ENCODE peak calls at places on chromosomes 13 and 19, in ten cellular contexts. One of them, this sample, is unnamed.

GRCh38 chr13:84126671-84127171 is 244.4 kb upstream of the SLITRK1 start:
- DNase-seq in H9: no peak
- DNase-seq in LHCN-M2: peak; percentile 30
- DNase-seq in activated T-helper 1 cell treated with Interleukin-2 at 50 U/mL for 16 hours: no peak
- DNase-seq in stimulated activated CD4-positive, alpha-beta T cell treated with anti-CD3 and anti-CD28 coated beads, Interleukin-2, amount 100 ng/mL, for 4 hours: no peak
- DNase-seq in activated CD8-positive, alpha-beta memory T cell treated with anti-CD3 and anti-CD28 coated beads for 48 hours: peak; percentile 1
- DNase-seq in renal cortical epithelial cell: no peak
- DNase-seq in iPS-NIHi11: no peak
- DNase-seq in T follicular helper cell: no peak
- DNase-seq in fibroblast of pulmonary artery: no peak
- DNase-seq in this sample: no peak

GRCh38 chr13:41064493-41064892 is 3.2 kb downstream of the WBP4 start:
- DNase-seq in H9: no peak
- DNase-seq in LHCN-M2: peak; percentile 76
- DNase-seq in activated T-helper 1 cell treated with Interleukin-2 at 50 U/mL for 16 hours: no peak
- DNase-seq in stimulated activated CD4-positive, alpha-beta T cell treated with anti-CD3 and anti-CD28 coated beads, Interleukin-2, amount 100 ng/mL, for 4 hours: no peak
- DNase-seq in activated CD8-positive, alpha-beta memory T cell treated with anti-CD3 and anti-CD28 coated beads for 48 hours: no peak
- DNase-seq in renal cortical epithelial cell: peak; percentile 91
- DNase-seq in iPS-NIHi11: no peak
- DNase-seq in T follicular helper cell: no peak
- DNase-seq in fibroblast of pulmonary artery: peak; percentile 70
- DNase-seq in this sample: peak; percentile 83

GRCh38 chr13:103029798-103030197 is 36.4 kb downstream of the SLC10A2 start:
- DNase-seq in H9: no peak
- DNase-seq in LHCN-M2: no peak
- DNase-seq in activated T-helper 1 cell treated with Interleukin-2 at 50 U/mL for 16 hours: no peak
- DNase-seq in stimulated activated CD4-positive, alpha-beta T cell treated with anti-CD3 and anti-CD28 coated beads, Interleukin-2, amount 100 ng/mL, for 4 hours: no peak
- DNase-seq in activated CD8-positive, alpha-beta memory T cell treated with anti-CD3 and anti-CD28 coated beads for 48 hours: no peak
- DNase-seq in renal cortical epithelial cell: no peak
- DNase-seq in iPS-NIHi11: no peak
- DNase-seq in T follicular helper cell: no peak
- DNase-seq in fibroblast of pulmonary artery: no peak
- DNase-seq in this sample: no peak

GRCh38 chr19:46716672-46717033 is 261 bp downstream of the PRKD2 start:
- DNase-seq in H9: no peak
- DNase-seq in LHCN-M2: no peak
- DNase-seq in activated T-helper 1 cell treated with Interleukin-2 at 50 U/mL for 16 hours: no peak
- DNase-seq in stimulated activated CD4-positive, alpha-beta T cell treated with anti-CD3 and anti-CD28 coated beads, Interleukin-2, amount 100 ng/mL, for 4 hours: no peak
- DNase-seq in activated CD8-positive, alpha-beta memory T cell treated with anti-CD3 and anti-CD28 coated beads for 48 hours: no peak
- DNase-seq in renal cortical epithelial cell: no peak
- DNase-seq in iPS-NIHi11: no peak
- DNase-seq in T follicular helper cell: no peak
- DNase-seq in fibroblast of pulmonary artery: no peak
- DNase-seq in this sample: no peak

GRCh38 chr19:55257461-55258411 is 1.1 kb downstream of the PPP6R1 start:
- DNase-seq in H9: no peak
- DNase-seq in LHCN-M2: peak; percentile 26
- DNase-seq in activated T-helper 1 cell treated with Interleukin-2 at 50 U/mL for 16 hours: no peak
- DNase-seq in stimulated activated CD4-positive, alpha-beta T cell treated with anti-CD3 and anti-CD28 coated beads, Interleukin-2, amount 100 ng/mL, for 4 hours: no peak
- DNase-seq in activated CD8-positive, alpha-beta memory T cell treated with anti-CD3 and anti-CD28 coated beads for 48 hours: no peak
- DNase-seq in renal cortical epithelial cell: no peak
- DNase-seq in iPS-NIHi11: peak; percentile 47
- DNase-seq in T follicular helper cell: no peak
- DNase-seq in fibroblast of pulmonary artery: peak; percentile 5
- DNase-seq in this sample: peak; percentile 15

GRCh38 chr19:29247912-29248311 is 35.0 kb upstream of the UQCRFS1 start:
- DNase-seq in H9: peak; percentile 25
- DNase-seq in LHCN-M2: no peak
- DNase-seq in activated T-helper 1 cell treated with Interleukin-2 at 50 U/mL for 16 hours: no peak
- DNase-seq in stimulated activated CD4-positive, alpha-beta T cell treated with anti-CD3 and anti-CD28 coated beads, Interleukin-2, amount 100 ng/mL, for 4 hours: no peak
- DNase-seq in activated CD8-positive, alpha-beta memory T cell treated with anti-CD3 and anti-CD28 coated beads for 48 hours: no peak
- DNase-seq in renal cortical epithelial cell: no peak
- DNase-seq in iPS-NIHi11: no peak
- DNase-seq in T follicular helper cell: no peak
- DNase-seq in fibroblast of pulmonary artery: no peak
- DNase-seq in this sample: no peak

GRCh38 chr19:32063601-32064000 is 281.8 kb upstream of the ZNF507 start:
- DNase-seq in H9: no peak
- DNase-seq in LHCN-M2: no peak
- DNase-seq in activated T-helper 1 cell treated with Interleukin-2 at 50 U/mL for 16 hours: no peak
- DNase-seq in stimulated activated CD4-positive, alpha-beta T cell treated with anti-CD3 and anti-CD28 coated beads, Interleukin-2, amount 100 ng/mL, for 4 hours: no peak
- DNase-seq in activated CD8-positive, alpha-beta memory T cell treated with anti-CD3 and anti-CD28 coated beads for 48 hours: no peak
- DNase-seq in renal cortical epithelial cell: no peak
- DNase-seq in iPS-NIHi11: no peak
- DNase-seq in T follicular helper cell: no peak
- DNase-seq in fibroblast of pulmonary artery: no peak
- DNase-seq in this sample: no peak

GRCh38 chr13:96744665-96745331 is 249.5 kb downstream of the OXGR1 start:
- DNase-seq in H9: no peak
- DNase-seq in LHCN-M2: no peak
- DNase-seq in activated T-helper 1 cell treated with Interleukin-2 at 50 U/mL for 16 hours: no peak
- DNase-seq in stimulated activated CD4-positive, alpha-beta T cell treated with anti-CD3 and anti-CD28 coated beads, Interleukin-2, amount 100 ng/mL, for 4 hours: no peak
- DNase-seq in activated CD8-positive, alpha-beta memory T cell treated with anti-CD3 and anti-CD28 coated beads for 48 hours: no peak
- DNase-seq in renal cortical epithelial cell: no peak
- DNase-seq in iPS-NIHi11: no peak
- DNase-seq in T follicular helper cell: no peak
- DNase-seq in fibroblast of pulmonary artery: no peak
- DNase-seq in this sample: no peak

GRCh38 chr19:3389876-3390361 is 23.5 kb downstream of the NFIC start:
- DNase-seq in H9: peak; percentile 61
- DNase-seq in LHCN-M2: no peak
- DNase-seq in activated T-helper 1 cell treated with Interleukin-2 at 50 U/mL for 16 hours: no peak
- DNase-seq in stimulated activated CD4-positive, alpha-beta T cell treated with anti-CD3 and anti-CD28 coated beads, Interleukin-2, amount 100 ng/mL, for 4 hours: no peak
- DNase-seq in activated CD8-positive, alpha-beta memory T cell treated with anti-CD3 and anti-CD28 coated beads for 48 hours: no peak
- DNase-seq in renal cortical epithelial cell: no peak
- DNase-seq in iPS-NIHi11: peak; percentile 74
- DNase-seq in T follicular helper cell: no peak
- DNase-seq in fibroblast of pulmonary artery: no peak
- DNase-seq in this sample: no peak

GRCh38 chr13:42981317-42981716 is 10.7 kb downstream of the EPSTI1 start:
- DNase-seq in H9: no peak
- DNase-seq in LHCN-M2: peak; percentile 36
- DNase-seq in activated T-helper 1 cell treated with Interleukin-2 at 50 U/mL for 16 hours: no peak
- DNase-seq in stimulated activated CD4-positive, alpha-beta T cell treated with anti-CD3 and anti-CD28 coated beads, Interleukin-2, amount 100 ng/mL, for 4 hours: no peak
- DNase-seq in activated CD8-positive, alpha-beta memory T cell treated with anti-CD3 and anti-CD28 coated beads for 48 hours: no peak
- DNase-seq in renal cortical epithelial cell: no peak
- DNase-seq in iPS-NIHi11: no peak
- DNase-seq in T follicular helper cell: no peak
- DNase-seq in fibroblast of pulmonary artery: peak; percentile 76
- DNase-seq in this sample: no peak

GRCh38 chr19:13019330-13019729 is 24.1 kb downstream of the NFIX start:
- DNase-seq in H9: no peak
- DNase-seq in LHCN-M2: no peak
- DNase-seq in activated T-helper 1 cell treated with Interleukin-2 at 50 U/mL for 16 hours: no peak
- DNase-seq in stimulated activated CD4-positive, alpha-beta T cell treated with anti-CD3 and anti-CD28 coated beads, Interleukin-2, amount 100 ng/mL, for 4 hours: no peak
- DNase-seq in activated CD8-positive, alpha-beta memory T cell treated with anti-CD3 and anti-CD28 coated beads for 48 hours: no peak
- DNase-seq in renal cortical epithelial cell: no peak
- DNase-seq in iPS-NIHi11: no peak
- DNase-seq in T follicular helper cell: no peak
- DNase-seq in fibroblast of pulmonary artery: no peak
- DNase-seq in this sample: no peak

GRCh38 chr13:112443191-112444000 is 67.2 kb downstream of the SPACA7 start:
- DNase-seq in H9: peak; percentile 66
- DNase-seq in LHCN-M2: no peak
- DNase-seq in activated T-helper 1 cell treated with Interleukin-2 at 50 U/mL for 16 hours: no peak
- DNase-seq in stimulated activated CD4-positive, alpha-beta T cell treated with anti-CD3 and anti-CD28 coated beads, Interleukin-2, amount 100 ng/mL, for 4 hours: no peak
- DNase-seq in activated CD8-positive, alpha-beta memory T cell treated with anti-CD3 and anti-CD28 coated beads for 48 hours: no peak
- DNase-seq in renal cortical epithelial cell: no peak
- DNase-seq in iPS-NIHi11: peak; percentile 72
- DNase-seq in T follicular helper cell: no peak
- DNase-seq in fibroblast of pulmonary artery: no peak
- DNase-seq in this sample: no peak

GRCh38 chr19:45878043-45878794 is 7.7 kb downstream of the IRF2BP1 start:
- DNase-seq in H9: no peak
- DNase-seq in LHCN-M2: no peak
- DNase-seq in activated T-helper 1 cell treated with Interleukin-2 at 50 U/mL for 16 hours: no peak
- DNase-seq in stimulated activated CD4-positive, alpha-beta T cell treated with anti-CD3 and anti-CD28 coated beads, Interleukin-2, amount 100 ng/mL, for 4 hours: no peak
- DNase-seq in activated CD8-positive, alpha-beta memory T cell treated with anti-CD3 and anti-CD28 coated beads for 48 hours: no peak
- DNase-seq in renal cortical epithelial cell: no peak
- DNase-seq in iPS-NIHi11: no peak
- DNase-seq in T follicular helper cell: no peak
- DNase-seq in fibroblast of pulmonary artery: no peak
- DNase-seq in this sample: no peak

GRCh38 chr13:73732350-73732749 is 401.9 kb downstream of the KLF12 start:
- DNase-seq in H9: no peak
- DNase-seq in LHCN-M2: no peak
- DNase-seq in activated T-helper 1 cell treated with Interleukin-2 at 50 U/mL for 16 hours: no peak
- DNase-seq in stimulated activated CD4-positive, alpha-beta T cell treated with anti-CD3 and anti-CD28 coated beads, Interleukin-2, amount 100 ng/mL, for 4 hours: no peak
- DNase-seq in activated CD8-positive, alpha-beta memory T cell treated with anti-CD3 and anti-CD28 coated beads for 48 hours: no peak
- DNase-seq in renal cortical epithelial cell: no peak
- DNase-seq in iPS-NIHi11: no peak
- DNase-seq in T follicular helper cell: no peak
- DNase-seq in fibroblast of pulmonary artery: no peak
- DNase-seq in this sample: no peak

GRCh38 chr19:37928527-37929286 is 21.7 kb downstream of the SIPA1L3 start:
- DNase-seq in H9: peak; percentile 52
- DNase-seq in LHCN-M2: no peak
- DNase-seq in activated T-helper 1 cell treated with Interleukin-2 at 50 U/mL for 16 hours: no peak
- DNase-seq in stimulated activated CD4-positive, alpha-beta T cell treated with anti-CD3 and anti-CD28 coated beads, Interleukin-2, amount 100 ng/mL, for 4 hours: no peak
- DNase-seq in activated CD8-positive, alpha-beta memory T cell treated with anti-CD3 and anti-CD28 coated beads for 48 hours: no peak
- DNase-seq in renal cortical epithelial cell: no peak
- DNase-seq in iPS-NIHi11: peak; percentile 72
- DNase-seq in T follicular helper cell: no peak
- DNase-seq in fibroblast of pulmonary artery: no peak
- DNase-seq in this sample: no peak

GRCh38 chr13:111639994-111640393 is 319.6 kb downstream of the TEX29 start:
- DNase-seq in H9: peak; percentile 21
- DNase-seq in LHCN-M2: no peak
- DNase-seq in activated T-helper 1 cell treated with Interleukin-2 at 50 U/mL for 16 hours: no peak
- DNase-seq in stimulated activated CD4-positive, alpha-beta T cell treated with anti-CD3 and anti-CD28 coated beads, Interleukin-2, amount 100 ng/mL, for 4 hours: no peak
- DNase-seq in activated CD8-positive, alpha-beta memory T cell treated with anti-CD3 and anti-CD28 coated beads for 48 hours: no peak
- DNase-seq in renal cortical epithelial cell: no peak
- DNase-seq in iPS-NIHi11: no peak
- DNase-seq in T follicular helper cell: no peak
- DNase-seq in fibroblast of pulmonary artery: no peak
- DNase-seq in this sample: no peak

GRCh38 chr13:59566544-59566943 is 597.2 kb downstream of the DIAPH3 start:
- DNase-seq in H9: no peak
- DNase-seq in LHCN-M2: no peak
- DNase-seq in activated T-helper 1 cell treated with Interleukin-2 at 50 U/mL for 16 hours: no peak
- DNase-seq in stimulated activated CD4-positive, alpha-beta T cell treated with anti-CD3 and anti-CD28 coated beads, Interleukin-2, amount 100 ng/mL, for 4 hours: no peak
- DNase-seq in activated CD8-positive, alpha-beta memory T cell treated with anti-CD3 and anti-CD28 coated beads for 48 hours: no peak
- DNase-seq in renal cortical epithelial cell: peak; percentile 48
- DNase-seq in iPS-NIHi11: no peak
- DNase-seq in T follicular helper cell: no peak
- DNase-seq in fibroblast of pulmonary artery: no peak
- DNase-seq in this sample: no peak

GRCh38 chr19:29535984-29536508 is 10.3 kb downstream of the VSTM2B start:
- DNase-seq in H9: peak; percentile 34
- DNase-seq in LHCN-M2: no peak
- DNase-seq in activated T-helper 1 cell treated with Interleukin-2 at 50 U/mL for 16 hours: no peak
- DNase-seq in stimulated activated CD4-positive, alpha-beta T cell treated with anti-CD3 and anti-CD28 coated beads, Interleukin-2, amount 100 ng/mL, for 4 hours: no peak
- DNase-seq in activated CD8-positive, alpha-beta memory T cell treated with anti-CD3 and anti-CD28 coated beads for 48 hours: no peak
- DNase-seq in renal cortical epithelial cell: no peak
- DNase-seq in iPS-NIHi11: peak; percentile 8
- DNase-seq in T follicular helper cell: no peak
- DNase-seq in fibroblast of pulmonary artery: no peak
- DNase-seq in this sample: no peak

GRCh38 chr13:21528616-21529015 is 69.5 kb upstream of the ZDHHC20 start:
- DNase-seq in H9: no peak
- DNase-seq in LHCN-M2: peak; percentile 55
- DNase-seq in activated T-helper 1 cell treated with Interleukin-2 at 50 U/mL for 16 hours: no peak
- DNase-seq in stimulated activated CD4-positive, alpha-beta T cell treated with anti-CD3 and anti-CD28 coated beads, Interleukin-2, amount 100 ng/mL, for 4 hours: no peak
- DNase-seq in activated CD8-positive, alpha-beta memory T cell treated with anti-CD3 and anti-CD28 coated beads for 48 hours: no peak
- DNase-seq in renal cortical epithelial cell: peak; percentile 46
- DNase-seq in iPS-NIHi11: no peak
- DNase-seq in T follicular helper cell: no peak
- DNase-seq in fibroblast of pulmonary artery: peak; percentile 57
- DNase-seq in this sample: no peak

GRCh38 chr19:45528744-45529453 is 21.6 kb downstream of the VASP start:
- DNase-seq in H9: peak; percentile 95
- DNase-seq in LHCN-M2: no peak
- DNase-seq in activated T-helper 1 cell treated with Interleukin-2 at 50 U/mL for 16 hours: no peak
- DNase-seq in stimulated activated CD4-positive, alpha-beta T cell treated with anti-CD3 and anti-CD28 coated beads, Interleukin-2, amount 100 ng/mL, for 4 hours: no peak
- DNase-seq in activated CD8-positive, alpha-beta memory T cell treated with anti-CD3 and anti-CD28 coated beads for 48 hours: no peak
- DNase-seq in renal cortical epithelial cell: peak; percentile 21
- DNase-seq in iPS-NIHi11: peak; percentile 84
- DNase-seq in T follicular helper cell: no peak
- DNase-seq in fibroblast of pulmonary artery: no peak
- DNase-seq in this sample: no peak

GRCh38 chr13:73708393-73708985 is 425.7 kb downstream of the KLF12 start:
- DNase-seq in H9: no peak
- DNase-seq in LHCN-M2: peak; percentile 64
- DNase-seq in activated T-helper 1 cell treated with Interleukin-2 at 50 U/mL for 16 hours: no peak
- DNase-seq in stimulated activated CD4-positive, alpha-beta T cell treated with anti-CD3 and anti-CD28 coated beads, Interleukin-2, amount 100 ng/mL, for 4 hours: peak; percentile 54
- DNase-seq in activated CD8-positive, alpha-beta memory T cell treated with anti-CD3 and anti-CD28 coated beads for 48 hours: no peak
- DNase-seq in renal cortical epithelial cell: peak; percentile 82
- DNase-seq in iPS-NIHi11: peak; percentile 57
- DNase-seq in T follicular helper cell: peak; percentile 39
- DNase-seq in fibroblast of pulmonary artery: peak; percentile 87
- DNase-seq in this sample: peak; percentile 71

GRCh38 chr19:9735986-9736385 is 32.6 kb downstream of the ZNF846 start:
- DNase-seq in H9: no peak
- DNase-seq in LHCN-M2: no peak
- DNase-seq in activated T-helper 1 cell treated with Interleukin-2 at 50 U/mL for 16 hours: no peak
- DNase-seq in stimulated activated CD4-positive, alpha-beta T cell treated with anti-CD3 and anti-CD28 coated beads, Interleukin-2, amount 100 ng/mL, for 4 hours: no peak
- DNase-seq in activated CD8-positive, alpha-beta memory T cell treated with anti-CD3 and anti-CD28 coated beads for 48 hours: no peak
- DNase-seq in renal cortical epithelial cell: no peak
- DNase-seq in iPS-NIHi11: peak; percentile 5
- DNase-seq in T follicular helper cell: no peak
- DNase-seq in fibroblast of pulmonary artery: no peak
- DNase-seq in this sample: no peak

GRCh38 chr13:20702945-20703784 is at the start of gene IL17D:
- DNase-seq in H9: no peak
- DNase-seq in LHCN-M2: no peak
- DNase-seq in activated T-helper 1 cell treated with Interleukin-2 at 50 U/mL for 16 hours: no peak
- DNase-seq in stimulated activated CD4-positive, alpha-beta T cell treated with anti-CD3 and anti-CD28 coated beads, Interleukin-2, amount 100 ng/mL, for 4 hours: peak; percentile 38
- DNase-seq in activated CD8-positive, alpha-beta memory T cell treated with anti-CD3 and anti-CD28 coated beads for 48 hours: no peak
- DNase-seq in renal cortical epithelial cell: no peak
- DNase-seq in iPS-NIHi11: peak; percentile 67
- DNase-seq in T follicular helper cell: no peak
- DNase-seq in fibroblast of pulmonary artery: no peak
- DNase-seq in this sample: peak; percentile 42

GRCh38 chr13:102617697-102618350 is 21.0 kb downstream of the TPP2 start:
- DNase-seq in H9: no peak
- DNase-seq in LHCN-M2: no peak
- DNase-seq in activated T-helper 1 cell treated with Interleukin-2 at 50 U/mL for 16 hours: no peak
- DNase-seq in stimulated activated CD4-positive, alpha-beta T cell treated with anti-CD3 and anti-CD28 coated beads, Interleukin-2, amount 100 ng/mL, for 4 hours: no peak
- DNase-seq in activated CD8-positive, alpha-beta memory T cell treated with anti-CD3 and anti-CD28 coated beads for 48 hours: no peak
- DNase-seq in renal cortical epithelial cell: no peak
- DNase-seq in iPS-NIHi11: no peak
- DNase-seq in T follicular helper cell: no peak
- DNase-seq in fibroblast of pulmonary artery: no peak
- DNase-seq in this sample: no peak

GRCh38 chr13:41708648-41709175 is 251.4 kb downstream of the RGCC start:
- DNase-seq in H9: no peak
- DNase-seq in LHCN-M2: no peak
- DNase-seq in activated T-helper 1 cell treated with Interleukin-2 at 50 U/mL for 16 hours: no peak
- DNase-seq in stimulated activated CD4-positive, alpha-beta T cell treated with anti-CD3 and anti-CD28 coated beads, Interleukin-2, amount 100 ng/mL, for 4 hours: no peak
- DNase-seq in activated CD8-positive, alpha-beta memory T cell treated with anti-CD3 and anti-CD28 coated beads for 48 hours: no peak
- DNase-seq in renal cortical epithelial cell: no peak
- DNase-seq in iPS-NIHi11: no peak
- DNase-seq in T follicular helper cell: no peak
- DNase-seq in fibroblast of pulmonary artery: no peak
- DNase-seq in this sample: no peak

GRCh38 chr19:3254520-3254919 is 30.1 kb downstream of the CELF5 start:
- DNase-seq in H9: no peak
- DNase-seq in LHCN-M2: no peak
- DNase-seq in activated T-helper 1 cell treated with Interleukin-2 at 50 U/mL for 16 hours: no peak
- DNase-seq in stimulated activated CD4-positive, alpha-beta T cell treated with anti-CD3 and anti-CD28 coated beads, Interleukin-2, amount 100 ng/mL, for 4 hours: no peak
- DNase-seq in activated CD8-positive, alpha-beta memory T cell treated with anti-CD3 and anti-CD28 coated beads for 48 hours: no peak
- DNase-seq in renal cortical epithelial cell: no peak
- DNase-seq in iPS-NIHi11: no peak
- DNase-seq in T follicular helper cell: no peak
- DNase-seq in fibroblast of pulmonary artery: no peak
- DNase-seq in this sample: no peak

GRCh38 chr19:53867225-53868090 is at the start of gene MYADM:
- DNase-seq in H9: peak; percentile 100
- DNase-seq in LHCN-M2: peak; percentile 98
- DNase-seq in activated T-helper 1 cell treated with Interleukin-2 at 50 U/mL for 16 hours: peak; percentile 100
- DNase-seq in stimulated activated CD4-positive, alpha-beta T cell treated with anti-CD3 and anti-CD28 coated beads, Interleukin-2, amount 100 ng/mL, for 4 hours: peak; percentile 98
- DNase-seq in activated CD8-positive, alpha-beta memory T cell treated with anti-CD3 and anti-CD28 coated beads for 48 hours: peak; percentile 98
- DNase-seq in renal cortical epithelial cell: peak; percentile 95
- DNase-seq in iPS-NIHi11: peak; percentile 89
- DNase-seq in T follicular helper cell: peak; percentile 100
- DNase-seq in fibroblast of pulmonary artery: peak; percentile 99
- DNase-seq in this sample: peak; percentile 99

GRCh38 chr19:58097783-58098681 is at the start of gene ZSCAN18:
- DNase-seq in H9: peak; percentile 99
- DNase-seq in LHCN-M2: peak; percentile 94
- DNase-seq in activated T-helper 1 cell treated with Interleukin-2 at 50 U/mL for 16 hours: peak; percentile 90
- DNase-seq in stimulated activated CD4-positive, alpha-beta T cell treated with anti-CD3 and anti-CD28 coated beads, Interleukin-2, amount 100 ng/mL, for 4 hours: peak; percentile 95
- DNase-seq in activated CD8-positive, alpha-beta memory T cell treated with anti-CD3 and anti-CD28 coated beads for 48 hours: peak; percentile 87
- DNase-seq in renal cortical epithelial cell: peak; percentile 86
- DNase-seq in iPS-NIHi11: peak; percentile 100
- DNase-seq in T follicular helper cell: peak; percentile 98
- DNase-seq in fibroblast of pulmonary artery: peak; percentile 98
- DNase-seq in this sample: peak; percentile 93

This sample was measured in endothelial cell of umbilical vein.